ENCODE peak calls at places on chromosomes 11 and 22, in ten cellular contexts. H, Z, C, D, E, S, T, G, U and Y are unnamed samples.

GRCh38 chr11:130397780-130398179 is 30.6 kb downstream of the ADAMTS8 start:
- DNase-seq in Z (no peak), S (no peak), H (no peak), G (no peak), D (no peak), C (no peak), E (no peak), T (no peak), U (no peak), Y (no peak)

GRCh38 chr11:134731562-134731961 is 319.5 kb upstream of the B3GAT1 start:
- DNase-seq in C (peak; percentile 38), T (no peak), Z (no peak), E (no peak), H (no peak), D (no peak), U (no peak), S (no peak), G (no peak), Y (no peak)

GRCh38 chr22:24035296-24035695 is 24.2 kb downstream of the CABIN1 start:
- DNase-seq in T (peak; percentile 10), C (no peak), G (no peak), S (no peak), D (no peak), Z (no peak), U (no peak), H (no peak), E (no peak), Y (no peak)

GRCh38 chr11:65291613-65292012 is 23.1 kb upstream of the CDC42EP2 start:
- DNase-seq in S (no peak), G (no peak), Z (no peak), E (no peak), D (no peak), H (no peak), U (no peak), C (no peak), T (no peak), Y (peak; percentile 68)

GRCh38 chr11:119885067-119885466 is 156.1 kb upstream of the NECTIN1 start:
- DNase-seq in U (no peak), C (peak; percentile 59), H (no peak), G (no peak), E (no peak), S (no peak), T (no peak), D (no peak), Z (no peak), Y (no peak)

GRCh38 chr22:49571326-49571725 is 256.3 kb downstream of the BRD1 start:
- DNase-seq in T (peak; percentile 20), E (no peak), D (no peak), H (no peak), Z (no peak), U (no peak), S (no peak), G (no peak), C (no peak), Y (no peak)

GRCh38 chr11:5443835-5444393 is 2.6 kb upstream of the OR51I1 start:
- DNase-seq in H (no peak), U (no peak), T (no peak), D (no peak), S (no peak), Z (no peak), E (no peak), C (no peak), G (no peak), Y (no peak)

GRCh38 chr11:10550503-10550902 is 9.5 kb upstream of the RNF141 start:
- DNase-seq in S (no peak), Z (no peak), U (no peak), T (no peak), E (no peak), H (no peak), D (no peak), G (no peak), C (no peak), Y (peak; percentile 32)

GRCh38 chr11:3977078-3977477 is 117.5 kb upstream of the RRM1 start:
- DNase-seq in Z (no peak), C (no peak), U (no peak), T (no peak), E (no peak), S (no peak), H (no peak), G (no peak), D (no peak), Y (no peak)

GRCh38 chr22:48961705-48962104 is 866.0 kb downstream of the BRD1 start:
- DNase-seq in U (no peak), C (no peak), T (no peak), Z (no peak), G (no peak), D (no peak), S (no peak), H (no peak), E (no peak), Y (no peak)

GRCh38 chr11:37689951-37690350 is 1091.9 kb upstream of the RAG2 start:
- DNase-seq in C (no peak), E (no peak), Z (no peak), S (no peak), T (no peak), G (no peak), D (no peak), H (no peak), U (no peak), Y (no peak)

GRCh38 chr11:22657101-22657694 is 9.2 kb upstream of the GAS2 start:
- DNase-seq in H (no peak), D (no peak), S (no peak), C (no peak), E (no peak), G (no peak), U (no peak), Z (no peak), T (no peak), Y (no peak)

GRCh38 chr11:13850256-13851010 is 112.1 kb upstream of the SPON1 start:
- DNase-seq in Z (no peak), E (no peak), G (no peak), T (no peak), H (no peak), D (no peak), C (no peak), S (no peak), U (no peak), Y (no peak)

GRCh38 chr11:86551286-86551685 is 121.1 kb downstream of the ME3 start:
- DNase-seq in S (no peak), C (no peak), G (no peak), U (no peak), T (no peak), Z (no peak), H (no peak), D (no peak), E (no peak), Y (peak; percentile 82)

GRCh38 chr22:29117799-29118477 is 45.1 kb downstream of the KREMEN1 start:
- DNase-seq in Z (no peak), H (no peak), S (no peak), D (no peak), T (no peak), E (no peak), U (no peak), C (no peak), G (peak; percentile 82), Y (peak; percentile 71)

GRCh38 chr11:68998390-68998911 is 14.6 kb downstream of the MRGPRF start:
- DNase-seq in C (peak; percentile 92), D (no peak), U (no peak), E (no peak), T (no peak), G (no peak), H (no peak), S (peak; percentile 0), Z (no peak), Y (peak; percentile 15)

GRCh38 chr11:45777127-45777969 is 27.6 kb upstream of the SLC35C1 start:
- DNase-seq in G (peak; percentile 73), D (no peak), Z (no peak), S (no peak), T (peak; percentile 15), C (no peak), E (no peak), U (no peak), H (no peak), Y (no peak)

GRCh38 chr11:33376331-33377099 is 119.3 kb downstream of the HIPK3 start:
- DNase-seq in U (no peak), H (no peak), T (no peak), D (no peak), S (peak; percentile 34), G (no peak), C (peak; percentile 69), E (no peak), Z (no peak), Y (no peak)

GRCh38 chr11:130874955-130875531 is 41.2 kb downstream of the SNX19 start:
- DNase-seq in E (no peak), S (no peak), C (no peak), T (no peak), G (no peak), U (no peak), Z (no peak), H (no peak), D (no peak), Y (no peak)

GRCh38 chr22:45155050-45155840 is 8.5 kb upstream of the NUP50 start:
- DNase-seq in H (no peak), U (no peak), E (no peak), D (no peak), G (no peak), Z (no peak), T (no peak), C (no peak), S (no peak), Y (no peak)

GRCh38 chr11:130737041-130737830 is 179.0 kb downstream of the SNX19 start:
- DNase-seq in H (no peak), U (no peak), S (no peak), E (no peak), T (no peak), C (no peak), D (no peak), Z (no peak), G (no peak), Y (no peak)

GRCh38 chr11:96199563-96200025 is 143.4 kb downstream of the MAML2 start:
- DNase-seq in C (peak; percentile 32), H (no peak), T (no peak), E (no peak), S (no peak), D (peak; percentile 29), Z (no peak), U (peak; percentile 43), G (no peak), Y (peak; percentile 91)

GRCh38 chr22:29517215-29517908 is 36.2 kb downstream of the THOC5 start:
- DNase-seq in T (peak; percentile 34), C (no peak), H (no peak), E (no peak), U (no peak), S (no peak), Z (no peak), G (no peak), D (no peak), Y (peak; percentile 9)

GRCh38 chr22:27866136-27867091 is 52.6 kb downstream of the PITPNB start:
- DNase-seq in Z (no peak), E (no peak), S (no peak), G (no peak), D (no peak), C (no peak), U (no peak), T (peak; percentile 33), H (no peak), Y (peak; percentile 68)

GRCh38 chr11:69055598-69056516 is 7.1 kb downstream of the TPCN2 start:
- DNase-seq in U (no peak), T (peak; percentile 84), C (no peak), H (no peak), D (no peak), E (no peak), Z (no peak), G (peak; percentile 97), S (peak; percentile 80), Y (no peak)